ENCODE peak calls at places on chromosomes 5 and 9, in four cellular contexts. D is A549, E is SK-N-SH, Q is GM12878. Z is an unnamed sample.
A peak's percentile ranks its signal among the peaks of the same experiment; 100 is the strongest.

GRCh38 chr5:1737790-1738405 is 61.7 kb downstream of the MRPL36 start:
- DNase-seq in D (no peak), E (peak; percentile 42), Q (peak; percentile 11), Z (peak; percentile 31)

GRCh38 chr5:53359906-53360305 is 120.5 kb upstream of the FST start:
- DNase-seq in D (no peak), E (no peak), Q (no peak), Z (peak; percentile 19)

GRCh38 chr9:76036762-76037161 is 146.3 kb downstream of the PCSK5 start:
- DNase-seq in D (no peak), E (no peak), Q (no peak), Z (no peak)

GRCh38 chr9:32742296-32742695 is 41.0 kb upstream of the TMEM215 start:
- DNase-seq in D (no peak), E (no peak), Q (no peak), Z (no peak)

GRCh38 chr5:15105799-15106393 is 234.3 kb upstream of the ANKH start:
- DNase-seq in D (peak; percentile 46), E (peak; percentile 67), Q (no peak), Z (peak; percentile 36)

GRCh38 chr5:135588299-135588698 is 9.5 kb upstream of the CXCL14 start:
- DNase-seq in D (no peak), E (no peak), Q (no peak), Z (no peak)

GRCh38 chr5:92594031-92594430 is 987.0 kb downstream of the NR2F1-AS1 start:
- DNase-seq in D (no peak), E (no peak), Q (no peak), Z (no peak)

GRCh38 chr5:147534172-147534951 is 24.5 kb upstream of the DPYSL3 start:
- DNase-seq in D (no peak), E (no peak), Q (no peak), Z (no peak)

GRCh38 chr9:98383758-98384157 is 128.3 kb upstream of the TBC1D2 start:
- DNase-seq in D (no peak), E (no peak), Q (no peak), Z (no peak)

GRCh38 chr9:96514108-96514824 is 64.3 kb downstream of the HABP4 start:
- DNase-seq in D (no peak), E (no peak), Q (no peak), Z (no peak)

GRCh38 chr9:22739712-22740111 is 293.1 kb downstream of the DMRTA1 start:
- DNase-seq in D (no peak), E (no peak), Q (no peak), Z (no peak)

GRCh38 chr5:154506049-154506715 is 28.2 kb upstream of the HAND1 start:
- DNase-seq in D (no peak), E (no peak), Q (no peak), Z (no peak)

GRCh38 chr9:91727316-91727861 is 222.6 kb downstream of the ROR2 start:
- DNase-seq in D (peak; percentile 80), E (peak; percentile 88), Q (no peak), Z (peak; percentile 41)

GRCh38 chr9:96618209-96619108 is 1.2 kb downstream of the CDC14B start:
- DNase-seq in D (peak; percentile 48), E (peak; percentile 63), Q (no peak), Z (peak; percentile 42)

GRCh38 chr9:79665383-79665782 is 93.6 kb downstream of the TLE4 start:
- DNase-seq in D (no peak), E (no peak), Q (no peak), Z (no peak)

GRCh38 chr9:6410653-6411052 is 2.3 kb upstream of the UHRF2 start:
- DNase-seq in D (no peak), E (no peak), Q (no peak), Z (no peak)

GRCh38 chr9:97419315-97419867 is 7.5 kb downstream of the TDRD7 start:
- DNase-seq in D (no peak), E (no peak), Q (no peak), Z (peak; percentile 42)

GRCh38 chr5:72541501-72542235 is 34.5 kb upstream of the ZNF366 start:
- DNase-seq in D (no peak), E (peak; percentile 29), Q (no peak), Z (no peak)

GRCh38 chr5:163460562-163461176 is at the start of gene HMMR:
- DNase-seq in D (no peak), E (peak; percentile 16), Q (no peak), Z (peak; percentile 13)

GRCh38 chr5:151685749-151686672 is 704 bp downstream of the SPARC start:
- DNase-seq in D (no peak), E (peak; percentile 57), Q (no peak), Z (no peak)

GRCh38 chr9:9352877-9353481 is 1259.8 kb downstream of the PTPRD start:
- DNase-seq in D (no peak), E (no peak), Q (no peak), Z (no peak)

GRCh38 chr9:126833710-126834345 is 26.6 kb upstream of the ZBTB34 start:
- DNase-seq in D (no peak), E (no peak), Q (no peak), Z (no peak)

GRCh38 chr9:124180557-124180956 is 77.2 kb upstream of the NEK6 start:
- DNase-seq in D (no peak), E (peak; percentile 52), Q (no peak), Z (no peak)

GRCh38 chr9:137368431-137369110 is 54.4 kb downstream of the EXD3 start:
- DNase-seq in D (no peak), E (no peak), Q (no peak), Z (no peak)

GRCh38 chr5:31962928-31963327 is 211.2 kb downstream of the GOLPH3 start:
- DNase-seq in D (no peak), E (peak; percentile 21), Q (no peak), Z (peak; percentile 53)

GRCh38 chr5:79133657-79134451 is 22.2 kb downstream of the BHMT start:
- DNase-seq in D (peak; percentile 41), E (peak; percentile 69), Q (peak; percentile 24), Z (peak; percentile 64)

GRCh38 chr5:54533541-54534179 is 16.1 kb downstream of the SNX18 start:
- DNase-seq in D (no peak), E (no peak), Q (no peak), Z (no peak)

GRCh38 chr5:85784746-85785145 is 833.0 kb upstream of the COX7C start:
- DNase-seq in D (no peak), E (no peak), Q (no peak), Z (no peak)

GRCh38 chr5:138138949-138139775 is at the start of gene NME5:
- DNase-seq in D (no peak), E (peak; percentile 88), Q (peak; percentile 5), Z (no peak)

GRCh38 chr9:70229026-70229425 is 29.8 kb upstream of the SMC5 start:
- DNase-seq in D (no peak), E (no peak), Q (no peak), Z (no peak)

GRCh38 chr9:86983260-86984255 is 36.3 kb upstream of the GAS1 start:
- DNase-seq in D (no peak), E (no peak), Q (no peak), Z (no peak)

GRCh38 chr5:123708074-123708806 is 196.3 kb downstream of the CSNK1G3 start:
- DNase-seq in D (no peak), E (no peak), Q (no peak), Z (no peak)

GRCh38 chr5:179427676-179428056 is 82.4 kb upstream of the ADAMTS2 start:
- DNase-seq in D (no peak), E (no peak), Q (no peak), Z (no peak)

GRCh38 chr9:107213080-107213479 is 70.0 kb upstream of the RAD23B start:
- DNase-seq in D (no peak), E (no peak), Q (no peak), Z (peak; percentile 59)

GRCh38 chr9:33765411-33765810 is 29.9 kb upstream of the PRSS3 start:
- DNase-seq in D (no peak), E (no peak), Q (no peak), Z (no peak)

GRCh38 chr5:88837817-88838216 is 45.2 kb downstream of the MEF2C start:
- DNase-seq in D (no peak), E (no peak), Q (no peak), Z (no peak)

GRCh38 chr5:32678472-32678871 is 32.6 kb upstream of the NPR3 start:
- DNase-seq in D (no peak), E (no peak), Q (no peak), Z (no peak)

GRCh38 chr9:69200071-69200470 is 26.0 kb downstream of the TJP2 start:
- DNase-seq in D (no peak), E (no peak), Q (no peak), Z (no peak)
- TF ChIP-seq PBX3 in D (no peak), E (no peak), Q (no peak), Z (no peak)

GRCh38 chr9:7536310-7536939 is 263.2 kb downstream of the DMAC1 start:
- DNase-seq in D (peak; percentile 21), E (peak; percentile 45), Q (no peak), Z (peak; percentile 45)
- TF ChIP-seq PBX3 in D (no peak), E (no peak), Q (no peak), Z (no peak)

GRCh38 chr9:125649826-125650225 is 57.2 kb downstream of the MAPKAP1 start:
- DNase-seq in D (no peak), E (no peak), Q (no peak), Z (no peak)

GRCh38 chr9:125651907-125652306 is 55.1 kb downstream of the MAPKAP1 start:
- DNase-seq in D (no peak), E (no peak), Q (no peak), Z (no peak)

GRCh38 chr9:125649315-125649714 is 57.7 kb downstream of the MAPKAP1 start:
- DNase-seq in D (peak; percentile 51), E (no peak), Q (no peak), Z (no peak)

GRCh38 chr9:125648294-125648693 is 58.7 kb downstream of the MAPKAP1 start:
- DNase-seq in D (no peak), E (no peak), Q (no peak), Z (no peak)

DNA sequence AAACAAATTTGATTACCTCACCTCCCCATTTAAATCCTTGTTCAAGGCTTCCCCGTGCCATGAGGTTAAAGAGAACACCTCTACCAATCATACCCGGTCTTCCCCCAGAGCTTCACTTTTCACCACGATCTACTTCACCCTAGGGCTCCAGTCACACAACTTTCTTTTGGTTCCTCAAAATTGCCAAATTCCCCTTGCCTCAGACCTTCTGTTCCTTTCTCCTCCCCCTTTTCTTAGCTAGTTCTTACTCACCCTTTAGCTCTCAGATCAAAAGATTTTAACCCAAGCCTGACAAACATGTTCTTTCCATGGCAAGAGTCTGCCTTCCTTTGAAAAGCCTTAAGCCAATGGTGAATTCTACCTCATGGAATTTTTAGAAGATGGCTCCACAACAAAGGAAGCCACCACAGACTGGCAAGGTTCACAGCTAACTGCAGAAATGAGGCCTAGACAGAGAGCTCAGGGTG is 56.7 kb downstream of the MAPKAP1 start:
- DNase-seq in D (no peak), E (no peak), Q (peak; percentile 96), Z (no peak)
- TF ChIP-seq PBX3 in D (no peak), E (peak; percentile 18), Q (no peak), Z (no peak)

GRCh38 chr9:121395558-121395957 is 25.5 kb upstream of the STOM start:
- DNase-seq in D (no peak), E (no peak), Q (no peak), Z (no peak)
- TF ChIP-seq PBX3 in D (no peak), E (no peak), Q (no peak), Z (no peak)

Z was measured in HepG2.